ENCODE peak calls at places on chromosomes 16 and 17, in seven cellular contexts. R, Y, D, N, W, Q and L are unnamed samples.
A peak's percentile ranks its signal among the peaks of the same experiment; 100 is the strongest.

GRCh38 chr16:84582958-84583516 is 34.8 kb downstream of the COTL1 start:
- DNase-seq in N (no peak), D (no peak), Y (no peak), R (no peak), W (no peak), Q (no peak), L (no peak)

GRCh38 chr17:81802048-81802758 is 1.7 kb upstream of the GCGR start:
- DNase-seq in Q (no peak), D (no peak), Y (no peak), R (no peak), W (no peak), N (no peak), L (no peak)

GRCh38 chr17:15377608-15378007 is 36.2 kb upstream of the TEKT3 start:
- DNase-seq in Y (peak; percentile 91), D (no peak), R (no peak), N (peak; percentile 68), W (peak; percentile 77), Q (no peak), L (no peak)

GRCh38 chr17:36495076-36495578 is 8.6 kb downstream of the ZNHIT3 start:
- DNase-seq in W (no peak), Y (no peak), D (no peak), R (no peak), Q (no peak), N (no peak), L (no peak)

GRCh38 chr17:45136846-45137560 is 1.5 kb downstream of the ACBD4 start:
- DNase-seq in D (no peak), R (no peak), W (no peak), Y (no peak), Q (no peak), N (no peak), L (no peak)

GRCh38 chr17:75941442-75941819 is 589 bp upstream of the FBF1 start:
- DNase-seq in R (no peak), W (no peak), Y (no peak), Q (no peak), N (no peak), D (no peak), L (no peak)

GRCh38 chr16:58499615-58500328 is at the start of gene NDRG4:
- DNase-seq in N (peak; percentile 65), W (peak; percentile 98), D (no peak), Y (peak; percentile 94), Q (peak; percentile 14), R (no peak), L (peak; percentile 79)

GRCh38 chr17:181213-182163 is at the start of gene DOC2B:
- DNase-seq in D (no peak), N (peak; percentile 17), R (no peak), Y (no peak), W (peak; percentile 68), Q (peak; percentile 19), L (no peak)

GRCh38 chr17:62911106-62911505 is 54.9 kb upstream of the TANC2 start:
- DNase-seq in Y (no peak), R (no peak), Q (no peak), N (no peak), W (no peak), D (peak; percentile 86), L (no peak)

GRCh38 chr17:73064084-73064938 is 28.2 kb downstream of the SLC39A11 start:
- DNase-seq in W (peak; percentile 47), R (no peak), D (peak; percentile 48), Q (no peak), N (peak; percentile 59), Y (peak; percentile 62), L (peak; percentile 99)

GRCh38 chr16:30715777-30716445 is 16.9 kb downstream of the SRCAP start:
- DNase-seq in Y (no peak), N (no peak), D (no peak), R (peak; percentile 27), Q (peak; percentile 28), W (no peak), L (no peak)

GRCh38 chr16:15803608-15804007 is 53.2 kb downstream of the MYH11 start:
- DNase-seq in W (no peak), Y (no peak), R (no peak), N (no peak), D (no peak), Q (no peak), L (no peak)

GRCh38 chr17:63601439-63602371 is 1.0 kb downstream of the TACO1 start:
- DNase-seq in W (no peak), Q (no peak), Y (no peak), R (no peak), N (no peak), D (no peak), L (peak; percentile 80)

GRCh38 chr17:5785867-5786509 is 201.7 kb upstream of the NLRP1 start:
- DNase-seq in D (no peak), W (no peak), N (no peak), R (no peak), Y (no peak), Q (no peak), L (no peak)

GRCh38 chr17:82302991-82303943 is 14.1 kb downstream of the CD7 start:
- DNase-seq in R (no peak), D (no peak), N (no peak), W (no peak), Y (no peak), Q (no peak), L (no peak)